ENCODE peak calls at places on chromosomes 3 and 15, in six cellular contexts. O, P, Q, H, T and M are unnamed samples.

GRCh38 chr3:51941447-51941797 is 282 bp downstream of the RRP9 start:
- DNase-seq in O (no peak), P (no peak), Q (no peak), H (no peak), T (no peak), M (no peak)

GRCh38 chr3:155602307-155602706 is 142.6 kb downstream of the PLCH1 start:
- DNase-seq in O (no peak), P (no peak), Q (no peak), H (no peak), T (no peak), M (no peak)

GRCh38 chr3:139234491-139234890 is 109.3 kb upstream of the MRPS22 start:
- DNase-seq in O (no peak), P (no peak), Q (no peak), H (no peak), T (no peak), M (no peak)

GRCh38 chr3:183975981-183976662 is 41.6 kb downstream of the ABCC5 start:
- DNase-seq in O (no peak), P (peak; percentile 16), Q (peak; percentile 9), H (no peak), T (no peak), M (no peak)

GRCh38 chr3:63324621-63325020 is 46.5 kb downstream of the SYNPR start:
- DNase-seq in O (no peak), P (no peak), Q (no peak), H (no peak), T (no peak), M (no peak)

GRCh38 chr3:153158961-153159735 is 2.9 kb upstream of the RAP2B start:
- DNase-seq in O (no peak), P (no peak), Q (no peak), H (no peak), T (peak; percentile 35), M (no peak)

GRCh38 chr15:51874751-51875644 is 45.5 kb downstream of the TMOD3 start:
- DNase-seq in O (no peak), P (peak; percentile 94), Q (peak; percentile 93), H (no peak), T (peak; percentile 97), M (no peak)

GRCh38 chr15:60079210-60079609 is 75.1 kb downstream of the FOXB1 start:
- DNase-seq in O (no peak), P (no peak), Q (no peak), H (no peak), T (no peak), M (no peak)

GRCh38 chr3:128591728-128592426 is 58.7 kb downstream of the RPN1 start:
- DNase-seq in O (no peak), P (no peak), Q (peak; percentile 9), H (no peak), T (no peak), M (no peak)

GRCh38 chr3:134197681-134198261 is 52.9 kb downstream of the RYK start:
- DNase-seq in O (peak; percentile 65), P (peak; percentile 33), Q (peak; percentile 58), H (no peak), T (peak; percentile 81), M (no peak)

GRCh38 chr3:153273767-153274443 is 111.9 kb downstream of the RAP2B start:
- DNase-seq in O (no peak), P (no peak), Q (peak; percentile 22), H (no peak), T (peak; percentile 65), M (no peak)

GRCh38 chr15:66841953-66842681 is 140.1 kb downstream of the SMAD6 start:
- DNase-seq in O (peak; percentile 52), P (peak; percentile 86), Q (peak; percentile 96), H (peak; percentile 26), T (peak; percentile 91), M (no peak)

GRCh38 chr3:55894605-55895004 is 407.5 kb upstream of the WNT5A start:
- DNase-seq in O (no peak), P (no peak), Q (no peak), H (no peak), T (no peak), M (no peak)

GRCh38 chr3:107938128-107938527 is 152.7 kb downstream of the CD47 start:
- DNase-seq in O (peak; percentile 43), P (peak; percentile 46), Q (no peak), H (no peak), T (peak; percentile 70), M (no peak)

GRCh38 chr3:58521917-58522680 is 14.9 kb downstream of the ACOX2 start:
- DNase-seq in O (peak; percentile 42), P (no peak), Q (no peak), H (no peak), T (no peak), M (no peak)

GRCh38 chr3:123089611-123090301 is 22.9 kb downstream of the PDIA5 start:
- DNase-seq in O (no peak), P (no peak), Q (no peak), H (no peak), T (peak; percentile 71), M (no peak)

GRCh38 chr3:49908378-49909199 is 4.9 kb upstream of the MST1R start:
- DNase-seq in O (no peak), P (no peak), Q (no peak), H (no peak), T (no peak), M (no peak)

GRCh38 chr3:73365756-73366397 is 258.9 kb downstream of the PDZRN3 start:
- DNase-seq in O (no peak), P (peak; percentile 75), Q (peak; percentile 51), H (no peak), T (peak; percentile 93), M (no peak)

GRCh38 chr3:161927131-161927530 is 430.5 kb downstream of the OTOL1 start:
- DNase-seq in O (no peak), P (no peak), Q (no peak), H (no peak), T (no peak), M (no peak)

GRCh38 chr15:70703483-70703882 is 59.9 kb downstream of the UACA start:
- DNase-seq in O (no peak), P (no peak), Q (no peak), H (no peak), T (peak; percentile 53), M (no peak)

GRCh38 chr3:79960594-79960993 is 192.8 kb upstream of the ROBO1 start:
- DNase-seq in O (no peak), P (no peak), Q (no peak), H (no peak), T (no peak), M (no peak)

GRCh38 chr15:71409541-71409940 is 294.3 kb downstream of the THSD4 start:
- DNase-seq in O (no peak), P (no peak), Q (no peak), H (no peak), T (no peak), M (no peak)

GRCh38 chr3:129126726-129127280 is 5.2 kb upstream of the RAB43 start:
- DNase-seq in O (no peak), P (no peak), Q (no peak), H (no peak), T (no peak), M (no peak)

GRCh38 chr3:64191822-64192221 is 33.4 kb downstream of the PRICKLE2 start:
- DNase-seq in O (no peak), P (no peak), Q (no peak), H (no peak), T (no peak), M (no peak)

GRCh38 chr3:128448491-128448890 is 18.2 kb downstream of the DNAJB8 start:
- DNase-seq in O (no peak), P (no peak), Q (no peak), H (no peak), T (no peak), M (no peak)

GRCh38 chr3:178483704-178484103 is 52.5 kb upstream of the KCNMB2 start:
- DNase-seq in O (no peak), P (no peak), Q (no peak), H (no peak), T (no peak), M (no peak)

GRCh38 chr3:107633327-107634141 is 110.8 kb downstream of the BBX start:
- DNase-seq in O (no peak), P (no peak), Q (no peak), H (no peak), T (peak; percentile 8), M (no peak)

GRCh38 chr15:40345867-40346578 is 4.8 kb upstream of the PHGR1 start:
- DNase-seq in O (no peak), P (no peak), Q (no peak), H (no peak), T (no peak), M (no peak)

GRCh38 chr3:50195501-50196252 is 4.3 kb downstream of the GNAT1 start:
- DNase-seq in O (no peak), P (no peak), Q (no peak), H (no peak), T (no peak), M (no peak)

GRCh38 chr3:138124689-138125420 is 7.3 kb downstream of the A4GNT start:
- DNase-seq in O (no peak), P (no peak), Q (peak; percentile 24), H (no peak), T (peak; percentile 70), M (no peak)